ENCODE peak calls at places on chromosome 11, in seven cellular contexts. One of them, this sample, is unnamed.

GRCh38 chr11:125207866-125208425 is 43.4 kb downstream of the PKNOX2 start:
- DNase-seq in fibroblast of the aortic adventitia: peak
- DNase-seq in stimulated activated CD4-positive, alpha-beta T cell treated with anti-CD3 and anti-CD28 coated beads, Interleukin-12 subunit alpha, Interleukin-12 subunit beta, amount 100 ng/mL, for 4 hours: no peak
- DNase-seq in CD8-positive, alpha-beta T cell: no peak
- DNase-seq in CMK: no peak
- DNase-seq in dorsolateral prefrontal cortex: no peak
- DNase-seq in osteocyte: no peak
- DNase-seq in this sample: no peak

GRCh38 chr11:66531841-66532240 is 14.0 kb downstream of the ZDHHC24 start:
- DNase-seq in osteocyte: no peak
- DNase-seq in CMK: no peak
- DNase-seq in CD8-positive, alpha-beta T cell: no peak
- DNase-seq in dorsolateral prefrontal cortex: no peak
- DNase-seq in fibroblast of the aortic adventitia: no peak
- DNase-seq in stimulated activated CD4-positive, alpha-beta T cell treated with anti-CD3 and anti-CD28 coated beads, Interleukin-12 subunit alpha, Interleukin-12 subunit beta, amount 100 ng/mL, for 4 hours: no peak
- DNase-seq in this sample: no peak

GRCh38 chr11:8597182-8597581 is 3.2 kb upstream of the STK33 start:
- DNase-seq in CD8-positive, alpha-beta T cell: no peak
- DNase-seq in osteocyte: no peak
- DNase-seq in dorsolateral prefrontal cortex: no peak
- DNase-seq in stimulated activated CD4-positive, alpha-beta T cell treated with anti-CD3 and anti-CD28 coated beads, Interleukin-12 subunit alpha, Interleukin-12 subunit beta, amount 100 ng/mL, for 4 hours: no peak
- DNase-seq in fibroblast of the aortic adventitia: peak
- DNase-seq in CMK: no peak
- DNase-seq in this sample: no peak

GRCh38 chr11:16779436-16779835 is 41.0 kb downstream of the C11orf58 start:
- DNase-seq in fibroblast of the aortic adventitia: no peak
- DNase-seq in CMK: peak
- DNase-seq in dorsolateral prefrontal cortex: no peak
- DNase-seq in osteocyte: peak
- DNase-seq in stimulated activated CD4-positive, alpha-beta T cell treated with anti-CD3 and anti-CD28 coated beads, Interleukin-12 subunit alpha, Interleukin-12 subunit beta, amount 100 ng/mL, for 4 hours: no peak
- DNase-seq in CD8-positive, alpha-beta T cell: no peak
- DNase-seq in this sample: no peak

GRCh38 chr11:87421422-87421821 is 383.7 kb downstream of the TMEM135 start:
- DNase-seq in CD8-positive, alpha-beta T cell: no peak
- DNase-seq in osteocyte: no peak
- DNase-seq in fibroblast of the aortic adventitia: peak
- DNase-seq in CMK: peak
- DNase-seq in stimulated activated CD4-positive, alpha-beta T cell treated with anti-CD3 and anti-CD28 coated beads, Interleukin-12 subunit alpha, Interleukin-12 subunit beta, amount 100 ng/mL, for 4 hours: no peak
- DNase-seq in dorsolateral prefrontal cortex: no peak
- DNase-seq in this sample: no peak

GRCh38 chr11:2559527-2560311 is 114.9 kb downstream of the KCNQ1 start:
- DNase-seq in dorsolateral prefrontal cortex: peak
- DNase-seq in fibroblast of the aortic adventitia: no peak
- DNase-seq in CMK: peak
- DNase-seq in CD8-positive, alpha-beta T cell: no peak
- DNase-seq in osteocyte: no peak
- DNase-seq in stimulated activated CD4-positive, alpha-beta T cell treated with anti-CD3 and anti-CD28 coated beads, Interleukin-12 subunit alpha, Interleukin-12 subunit beta, amount 100 ng/mL, for 4 hours: no peak
- DNase-seq in this sample: peak

GRCh38 chr11:8227156-8228152 is 36.2 kb downstream of the LMO1 start:
- DNase-seq in CMK: no peak
- DNase-seq in CD8-positive, alpha-beta T cell: no peak
- DNase-seq in fibroblast of the aortic adventitia: no peak
- DNase-seq in dorsolateral prefrontal cortex: no peak
- DNase-seq in stimulated activated CD4-positive, alpha-beta T cell treated with anti-CD3 and anti-CD28 coated beads, Interleukin-12 subunit alpha, Interleukin-12 subunit beta, amount 100 ng/mL, for 4 hours: no peak
- DNase-seq in osteocyte: no peak
- DNase-seq in this sample: no peak

GRCh38 chr11:126403658-126404057 is 48.2 kb downstream of the ST3GAL4 start:
- DNase-seq in dorsolateral prefrontal cortex: no peak
- DNase-seq in CMK: no peak
- DNase-seq in CD8-positive, alpha-beta T cell: no peak
- DNase-seq in osteocyte: no peak
- DNase-seq in fibroblast of the aortic adventitia: no peak
- DNase-seq in stimulated activated CD4-positive, alpha-beta T cell treated with anti-CD3 and anti-CD28 coated beads, Interleukin-12 subunit alpha, Interleukin-12 subunit beta, amount 100 ng/mL, for 4 hours: no peak
- DNase-seq in this sample: no peak

GRCh38 chr11:119999220-119999619 is 138.7 kb downstream of the TRIM29 start:
- DNase-seq in dorsolateral prefrontal cortex: no peak
- DNase-seq in fibroblast of the aortic adventitia: no peak
- DNase-seq in CD8-positive, alpha-beta T cell: no peak
- DNase-seq in CMK: no peak
- DNase-seq in osteocyte: no peak
- DNase-seq in stimulated activated CD4-positive, alpha-beta T cell treated with anti-CD3 and anti-CD28 coated beads, Interleukin-12 subunit alpha, Interleukin-12 subunit beta, amount 100 ng/mL, for 4 hours: no peak
- DNase-seq in this sample: no peak

GRCh38 chr11:66904561-66904960 is 47.7 kb downstream of the LRFN4 start:
- DNase-seq in dorsolateral prefrontal cortex: no peak
- DNase-seq in osteocyte: no peak
- DNase-seq in CD8-positive, alpha-beta T cell: no peak
- DNase-seq in CMK: no peak
- DNase-seq in stimulated activated CD4-positive, alpha-beta T cell treated with anti-CD3 and anti-CD28 coated beads, Interleukin-12 subunit alpha, Interleukin-12 subunit beta, amount 100 ng/mL, for 4 hours: no peak
- DNase-seq in fibroblast of the aortic adventitia: no peak
- DNase-seq in this sample: no peak

GRCh38 chr11:27926056-27926455 is 181.9 kb downstream of the KIF18A start:
- DNase-seq in fibroblast of the aortic adventitia: no peak
- DNase-seq in CMK: no peak
- DNase-seq in stimulated activated CD4-positive, alpha-beta T cell treated with anti-CD3 and anti-CD28 coated beads, Interleukin-12 subunit alpha, Interleukin-12 subunit beta, amount 100 ng/mL, for 4 hours: no peak
- DNase-seq in osteocyte: no peak
- DNase-seq in CD8-positive, alpha-beta T cell: no peak
- DNase-seq in dorsolateral prefrontal cortex: no peak
- DNase-seq in this sample: no peak

GRCh38 chr11:106156290-106156937 is 79.0 kb downstream of the AASDHPPT start:
- DNase-seq in CD8-positive, alpha-beta T cell: no peak
- DNase-seq in osteocyte: no peak
- DNase-seq in stimulated activated CD4-positive, alpha-beta T cell treated with anti-CD3 and anti-CD28 coated beads, Interleukin-12 subunit alpha, Interleukin-12 subunit beta, amount 100 ng/mL, for 4 hours: no peak
- DNase-seq in dorsolateral prefrontal cortex: no peak
- DNase-seq in fibroblast of the aortic adventitia: peak
- DNase-seq in CMK: no peak
- DNase-seq in this sample: no peak

GRCh38 chr11:31450841-31451240 is 58.6 kb downstream of the IMMP1L start:
- DNase-seq in stimulated activated CD4-positive, alpha-beta T cell treated with anti-CD3 and anti-CD28 coated beads, Interleukin-12 subunit alpha, Interleukin-12 subunit beta, amount 100 ng/mL, for 4 hours: no peak
- DNase-seq in fibroblast of the aortic adventitia: no peak
- DNase-seq in osteocyte: no peak
- DNase-seq in CMK: no peak
- DNase-seq in dorsolateral prefrontal cortex: no peak
- DNase-seq in CD8-positive, alpha-beta T cell: no peak
- DNase-seq in this sample: no peak

GRCh38 chr11:125167292-125167953 is 2.9 kb downstream of the PKNOX2 start:
- DNase-seq in stimulated activated CD4-positive, alpha-beta T cell treated with anti-CD3 and anti-CD28 coated beads, Interleukin-12 subunit alpha, Interleukin-12 subunit beta, amount 100 ng/mL, for 4 hours: no peak
- DNase-seq in osteocyte: no peak
- DNase-seq in fibroblast of the aortic adventitia: peak
- DNase-seq in dorsolateral prefrontal cortex: no peak
- DNase-seq in CD8-positive, alpha-beta T cell: no peak
- DNase-seq in CMK: no peak
- DNase-seq in this sample: no peak

GRCh38 chr11:118263694-118264567 is at the start of gene MPZL2:
- DNase-seq in CMK: no peak
- DNase-seq in stimulated activated CD4-positive, alpha-beta T cell treated with anti-CD3 and anti-CD28 coated beads, Interleukin-12 subunit alpha, Interleukin-12 subunit beta, amount 100 ng/mL, for 4 hours: peak
- DNase-seq in dorsolateral prefrontal cortex: no peak
- DNase-seq in fibroblast of the aortic adventitia: no peak
- DNase-seq in osteocyte: no peak
- DNase-seq in CD8-positive, alpha-beta T cell: no peak
- DNase-seq in this sample: peak

GRCh38 chr11:63769044-63769718 is 606 bp upstream of the ZFTA start:
- DNase-seq in dorsolateral prefrontal cortex: no peak
- DNase-seq in CMK: no peak
- DNase-seq in fibroblast of the aortic adventitia: no peak
- DNase-seq in CD8-positive, alpha-beta T cell: peak
- DNase-seq in osteocyte: no peak
- DNase-seq in stimulated activated CD4-positive, alpha-beta T cell treated with anti-CD3 and anti-CD28 coated beads, Interleukin-12 subunit alpha, Interleukin-12 subunit beta, amount 100 ng/mL, for 4 hours: peak
- DNase-seq in this sample: peak

GRCh38 chr11:133072366-133072765 is 459.9 kb downstream of the OPCML start:
- DNase-seq in fibroblast of the aortic adventitia: no peak
- DNase-seq in stimulated activated CD4-positive, alpha-beta T cell treated with anti-CD3 and anti-CD28 coated beads, Interleukin-12 subunit alpha, Interleukin-12 subunit beta, amount 100 ng/mL, for 4 hours: no peak
- DNase-seq in dorsolateral prefrontal cortex: no peak
- DNase-seq in CD8-positive, alpha-beta T cell: no peak
- DNase-seq in osteocyte: no peak
- DNase-seq in CMK: no peak
- DNase-seq in this sample: no peak

GRCh38 chr11:117870176-117870952 is 6.1 kb downstream of the FXYD6 start:
- DNase-seq in osteocyte: no peak
- DNase-seq in stimulated activated CD4-positive, alpha-beta T cell treated with anti-CD3 and anti-CD28 coated beads, Interleukin-12 subunit alpha, Interleukin-12 subunit beta, amount 100 ng/mL, for 4 hours: no peak
- DNase-seq in CD8-positive, alpha-beta T cell: no peak
- DNase-seq in CMK: no peak
- DNase-seq in dorsolateral prefrontal cortex: peak
- DNase-seq in fibroblast of the aortic adventitia: no peak
- DNase-seq in this sample: no peak

GRCh38 chr11:62054484-62055121 is 69.2 kb upstream of the INCENP start:
- DNase-seq in CD8-positive, alpha-beta T cell: no peak
- DNase-seq in dorsolateral prefrontal cortex: no peak
- DNase-seq in stimulated activated CD4-positive, alpha-beta T cell treated with anti-CD3 and anti-CD28 coated beads, Interleukin-12 subunit alpha, Interleukin-12 subunit beta, amount 100 ng/mL, for 4 hours: no peak
- DNase-seq in osteocyte: no peak
- DNase-seq in fibroblast of the aortic adventitia: peak
- DNase-seq in CMK: no peak
- DNase-seq in this sample: no peak

GRCh38 chr11:118238947-118239346 is 13.2 kb downstream of the MPZL3 start:
- DNase-seq in osteocyte: no peak
- DNase-seq in fibroblast of the aortic adventitia: no peak
- DNase-seq in dorsolateral prefrontal cortex: no peak
- DNase-seq in CD8-positive, alpha-beta T cell: no peak
- DNase-seq in stimulated activated CD4-positive, alpha-beta T cell treated with anti-CD3 and anti-CD28 coated beads, Interleukin-12 subunit alpha, Interleukin-12 subunit beta, amount 100 ng/mL, for 4 hours: no peak
- DNase-seq in CMK: no peak
- DNase-seq in this sample: no peak

GRCh38 chr11:6627762-6628241 is 8.6 kb upstream of the TPP1 start:
- DNase-seq in fibroblast of the aortic adventitia: no peak
- DNase-seq in CD8-positive, alpha-beta T cell: no peak
- DNase-seq in dorsolateral prefrontal cortex: no peak
- DNase-seq in stimulated activated CD4-positive, alpha-beta T cell treated with anti-CD3 and anti-CD28 coated beads, Interleukin-12 subunit alpha, Interleukin-12 subunit beta, amount 100 ng/mL, for 4 hours: no peak
- DNase-seq in osteocyte: no peak
- DNase-seq in CMK: no peak
- DNase-seq in this sample: peak

GRCh38 chr11:71962428-71963038 is 33.7 kb downstream of the RNF121 start:
- DNase-seq in CMK: no peak
- DNase-seq in dorsolateral prefrontal cortex: no peak
- DNase-seq in osteocyte: no peak
- DNase-seq in fibroblast of the aortic adventitia: peak
- DNase-seq in CD8-positive, alpha-beta T cell: no peak
- DNase-seq in stimulated activated CD4-positive, alpha-beta T cell treated with anti-CD3 and anti-CD28 coated beads, Interleukin-12 subunit alpha, Interleukin-12 subunit beta, amount 100 ng/mL, for 4 hours: no peak
- DNase-seq in this sample: no peak

GRCh38 chr11:27012254-27012921 is 18.5 kb downstream of the FIBIN start:
- DNase-seq in CD8-positive, alpha-beta T cell: no peak
- DNase-seq in osteocyte: no peak
- DNase-seq in stimulated activated CD4-positive, alpha-beta T cell treated with anti-CD3 and anti-CD28 coated beads, Interleukin-12 subunit alpha, Interleukin-12 subunit beta, amount 100 ng/mL, for 4 hours: no peak
- DNase-seq in CMK: peak
- DNase-seq in fibroblast of the aortic adventitia: peak
- DNase-seq in dorsolateral prefrontal cortex: no peak
- DNase-seq in this sample: no peak

GRCh38 chr11:34342008-34342533 is 15.7 kb downstream of the ABTB2 start:
- DNase-seq in osteocyte: no peak
- DNase-seq in fibroblast of the aortic adventitia: peak
- DNase-seq in stimulated activated CD4-positive, alpha-beta T cell treated with anti-CD3 and anti-CD28 coated beads, Interleukin-12 subunit alpha, Interleukin-12 subunit beta, amount 100 ng/mL, for 4 hours: no peak
- DNase-seq in CMK: no peak
- DNase-seq in CD8-positive, alpha-beta T cell: no peak
- DNase-seq in dorsolateral prefrontal cortex: no peak
- DNase-seq in this sample: no peak

GRCh38 chr11:130218501-130218900 is 58.9 kb downstream of the ST14 start:
- DNase-seq in CD8-positive, alpha-beta T cell: no peak
- DNase-seq in fibroblast of the aortic adventitia: no peak
- DNase-seq in CMK: no peak
- DNase-seq in osteocyte: peak
- DNase-seq in stimulated activated CD4-positive, alpha-beta T cell treated with anti-CD3 and anti-CD28 coated beads, Interleukin-12 subunit alpha, Interleukin-12 subunit beta, amount 100 ng/mL, for 4 hours: no peak
- DNase-seq in dorsolateral prefrontal cortex: no peak
- DNase-seq in this sample: no peak

GRCh38 chr11:34044664-34045485 is 6.7 kb upstream of the CAPRIN1 start:
- DNase-seq in fibroblast of the aortic adventitia: peak
- DNase-seq in osteocyte: no peak
- DNase-seq in CD8-positive, alpha-beta T cell: no peak
- DNase-seq in stimulated activated CD4-positive, alpha-beta T cell treated with anti-CD3 and anti-CD28 coated beads, Interleukin-12 subunit alpha, Interleukin-12 subunit beta, amount 100 ng/mL, for 4 hours: no peak
- DNase-seq in dorsolateral prefrontal cortex: no peak
- DNase-seq in CMK: no peak
- DNase-seq in this sample: no peak

GRCh38 chr11:128804481-128804880 is 62.6 kb downstream of the KCNJ1 start:
- DNase-seq in stimulated activated CD4-positive, alpha-beta T cell treated with anti-CD3 and anti-CD28 coated beads, Interleukin-12 subunit alpha, Interleukin-12 subunit beta, amount 100 ng/mL, for 4 hours: no peak
- DNase-seq in osteocyte: no peak
- DNase-seq in fibroblast of the aortic adventitia: peak
- DNase-seq in dorsolateral prefrontal cortex: no peak
- DNase-seq in CD8-positive, alpha-beta T cell: no peak
- DNase-seq in CMK: no peak
- DNase-seq in this sample: no peak

GRCh38 chr11:35947437-35947836 is 3.6 kb downstream of the LDLRAD3 start:
- DNase-seq in CMK: no peak
- DNase-seq in osteocyte: no peak
- DNase-seq in stimulated activated CD4-positive, alpha-beta T cell treated with anti-CD3 and anti-CD28 coated beads, Interleukin-12 subunit alpha, Interleukin-12 subunit beta, amount 100 ng/mL, for 4 hours: no peak
- DNase-seq in fibroblast of the aortic adventitia: no peak
- DNase-seq in CD8-positive, alpha-beta T cell: no peak
- DNase-seq in dorsolateral prefrontal cortex: no peak
- DNase-seq in this sample: no peak

GRCh38 chr11:30453705-30454104 is 130.8 kb downstream of the ARL14EP start:
- DNase-seq in fibroblast of the aortic adventitia: no peak
- DNase-seq in CMK: no peak
- DNase-seq in CD8-positive, alpha-beta T cell: no peak
- DNase-seq in stimulated activated CD4-positive, alpha-beta T cell treated with anti-CD3 and anti-CD28 coated beads, Interleukin-12 subunit alpha, Interleukin-12 subunit beta, amount 100 ng/mL, for 4 hours: no peak
- DNase-seq in osteocyte: no peak
- DNase-seq in dorsolateral prefrontal cortex: no peak
- DNase-seq in this sample: no peak

GRCh38 chr11:42996742-42997307 is 315.0 kb upstream of the API5 start:
- DNase-seq in osteocyte: no peak
- DNase-seq in fibroblast of the aortic adventitia: no peak
- DNase-seq in dorsolateral prefrontal cortex: no peak
- DNase-seq in CD8-positive, alpha-beta T cell: no peak
- DNase-seq in stimulated activated CD4-positive, alpha-beta T cell treated with anti-CD3 and anti-CD28 coated beads, Interleukin-12 subunit alpha, Interleukin-12 subunit beta, amount 100 ng/mL, for 4 hours: no peak
- DNase-seq in CMK: no peak
- DNase-seq in this sample: no peak

GRCh38 chr11:34630544-34630943 is 9.7 kb downstream of the EHF start:
- DNase-seq in CMK: no peak
- DNase-seq in fibroblast of the aortic adventitia: no peak
- DNase-seq in CD8-positive, alpha-beta T cell: no peak
- DNase-seq in stimulated activated CD4-positive, alpha-beta T cell treated with anti-CD3 and anti-CD28 coated beads, Interleukin-12 subunit alpha, Interleukin-12 subunit beta, amount 100 ng/mL, for 4 hours: no peak
- DNase-seq in osteocyte: no peak
- DNase-seq in dorsolateral prefrontal cortex: no peak
- DNase-seq in this sample: no peak

GRCh38 chr11:47394322-47395224 is 13.8 kb upstream of the SLC39A13 start:
- DNase-seq in CMK: no peak
- DNase-seq in CD8-positive, alpha-beta T cell: peak
- DNase-seq in fibroblast of the aortic adventitia: no peak
- DNase-seq in dorsolateral prefrontal cortex: no peak
- DNase-seq in stimulated activated CD4-positive, alpha-beta T cell treated with anti-CD3 and anti-CD28 coated beads, Interleukin-12 subunit alpha, Interleukin-12 subunit beta, amount 100 ng/mL, for 4 hours: peak
- DNase-seq in osteocyte: no peak
- DNase-seq in this sample: peak

GRCh38 chr11:76785513-76785912 is 2.4 kb downstream of the TSKU start:
- DNase-seq in CMK: no peak
- DNase-seq in stimulated activated CD4-positive, alpha-beta T cell treated with anti-CD3 and anti-CD28 coated beads, Interleukin-12 subunit alpha, Interleukin-12 subunit beta, amount 100 ng/mL, for 4 hours: no peak
- DNase-seq in dorsolateral prefrontal cortex: no peak
- DNase-seq in CD8-positive, alpha-beta T cell: no peak
- DNase-seq in fibroblast of the aortic adventitia: peak
- DNase-seq in osteocyte: no peak
- DNase-seq in this sample: no peak

GRCh38 chr11:91513734-91514133 is 710.9 kb upstream of the FAT3 start:
- DNase-seq in osteocyte: no peak
- DNase-seq in fibroblast of the aortic adventitia: no peak
- DNase-seq in stimulated activated CD4-positive, alpha-beta T cell treated with anti-CD3 and anti-CD28 coated beads, Interleukin-12 subunit alpha, Interleukin-12 subunit beta, amount 100 ng/mL, for 4 hours: no peak
- DNase-seq in CD8-positive, alpha-beta T cell: no peak
- DNase-seq in dorsolateral prefrontal cortex: no peak
- DNase-seq in CMK: no peak
- DNase-seq in this sample: no peak

GRCh38 chr11:79697905-79698304 is 257.1 kb upstream of the TENM4 start:
- DNase-seq in fibroblast of the aortic adventitia: no peak
- DNase-seq in CD8-positive, alpha-beta T cell: no peak
- DNase-seq in CMK: no peak
- DNase-seq in dorsolateral prefrontal cortex: no peak
- DNase-seq in osteocyte: no peak
- DNase-seq in stimulated activated CD4-positive, alpha-beta T cell treated with anti-CD3 and anti-CD28 coated beads, Interleukin-12 subunit alpha, Interleukin-12 subunit beta, amount 100 ng/mL, for 4 hours: no peak
- DNase-seq in this sample: no peak

GRCh38 chr11:74694536-74694935 is 36.7 kb downstream of the CHRDL2 start:
- DNase-seq in stimulated activated CD4-positive, alpha-beta T cell treated with anti-CD3 and anti-CD28 coated beads, Interleukin-12 subunit alpha, Interleukin-12 subunit beta, amount 100 ng/mL, for 4 hours: no peak
- DNase-seq in osteocyte: no peak
- DNase-seq in dorsolateral prefrontal cortex: no peak
- DNase-seq in CMK: no peak
- DNase-seq in CD8-positive, alpha-beta T cell: no peak
- DNase-seq in fibroblast of the aortic adventitia: no peak
- DNase-seq in this sample: no peak

GRCh38 chr11:74989269-74989655 is 529 bp downstream of the NEU3 start:
- DNase-seq in CMK: no peak
- DNase-seq in osteocyte: no peak
- DNase-seq in fibroblast of the aortic adventitia: peak
- DNase-seq in dorsolateral prefrontal cortex: no peak
- DNase-seq in stimulated activated CD4-positive, alpha-beta T cell treated with anti-CD3 and anti-CD28 coated beads, Interleukin-12 subunit alpha, Interleukin-12 subunit beta, amount 100 ng/mL, for 4 hours: no peak
- DNase-seq in CD8-positive, alpha-beta T cell: no peak
- DNase-seq in this sample: no peak

GRCh38 chr11:12212181-12212820 is 101.9 kb downstream of the MICAL2 start:
- DNase-seq in fibroblast of the aortic adventitia: no peak
- DNase-seq in CD8-positive, alpha-beta T cell: no peak
- DNase-seq in osteocyte: no peak
- DNase-seq in CMK: no peak
- DNase-seq in dorsolateral prefrontal cortex: no peak
- DNase-seq in stimulated activated CD4-positive, alpha-beta T cell treated with anti-CD3 and anti-CD28 coated beads, Interleukin-12 subunit alpha, Interleukin-12 subunit beta, amount 100 ng/mL, for 4 hours: no peak
- DNase-seq in this sample: no peak